ENCODE peak calls at places on chromosomes 4 and X, in ten cellular contexts. I is HCT116, R is uterus, F is glutamatergic neuron, Z is brain microvascular endothelial cell, H is endothelial cell, N is body of pancreas, W is heart left ventricle, S is psoas muscle, P is esophagus squamous epithelium. J is an unnamed sample.

GRCh38 chrX:2854918-2855317 is 26.2 kb downstream of the GYG2 start:
- DNase-seq in W (no peak), Z (no peak), H (no peak), R (no peak), N (no peak), F (no peak), P (no peak), S (no peak), I (no peak), J (no peak)

GRCh38 chrX:123959281-123960063 is 2.0 kb upstream of the STAG2 start:
- DNase-seq in I (no peak), Z (no peak), H (peak), W (peak), R (peak), N (peak), S (peak), P (no peak), F (no peak), J (peak)

GRCh38 chr4:169620846-169621228 is 459 bp downstream of the CLCN3 start:
- DNase-seq in S (no peak), R (peak), N (peak), W (no peak), P (no peak), H (peak), I (no peak), Z (peak), F (no peak), J (no peak)

GRCh38 chr4:20356565-20356964 is 104.9 kb downstream of the SLIT2 start:
- DNase-seq in R (no peak), S (no peak), N (no peak), H (no peak), I (no peak), P (no peak), Z (no peak), W (no peak), F (peak), J (no peak)

GRCh38 chrX:49184294-49185061 is 1.7 kb downstream of the PRICKLE3 start:
- DNase-seq in R (peak), Z (peak), S (peak), H (peak), P (no peak), I (peak), W (peak), N (peak), F (peak), J (no peak)

GRCh38 chrX:138034136-138034535 is 468.2 kb downstream of the ZIC3 start:
- DNase-seq in W (no peak), I (no peak), R (no peak), N (no peak), F (no peak), S (no peak), Z (no peak), H (no peak), P (no peak), J (no peak)

GRCh38 chrX:72309297-72310071 is 3.8 kb upstream of the CITED1 start:
- DNase-seq in R (no peak), W (no peak), I (no peak), Z (no peak), S (no peak), F (no peak), N (no peak), H (no peak), P (no peak), J (no peak)

GRCh38 chr4:125360727-125361126 is 46.0 kb downstream of the FAT4 start:
- DNase-seq in Z (no peak), W (no peak), I (no peak), P (no peak), N (no peak), R (no peak), S (no peak), F (no peak), H (no peak), J (no peak)

GRCh38 chr4:7393491-7394183 is 41.1 kb downstream of the PSAPL1 start:
- DNase-seq in N (no peak), S (no peak), H (peak), F (no peak), Z (no peak), R (no peak), W (peak), I (no peak), P (no peak), J (no peak)

GRCh38 chrX:13059676-13060499 is 15.5 kb upstream of the FAM9C start:
- DNase-seq in F (no peak), R (no peak), Z (peak), I (peak), W (no peak), P (no peak), H (no peak), S (no peak), N (no peak), J (no peak)

GRCh38 chr4:100372432-100372831 is 145.4 kb downstream of the EMCN start:
- DNase-seq in F (no peak), Z (no peak), P (no peak), S (no peak), I (no peak), N (no peak), H (peak), W (no peak), R (no peak), J (no peak)

GRCh38 chrX:135327299-135327698 is 18.0 kb downstream of the ETDC start:
- DNase-seq in W (no peak), I (no peak), F (no peak), P (no peak), H (no peak), S (no peak), Z (peak), R (no peak), N (no peak), J (no peak)
- TF ChIP-seq CTCF in W (no peak), I (no peak), F (no peak), P (no peak), H (no peak), S (no peak), Z (peak), R (no peak), N (no peak), J (no peak)

DNA sequence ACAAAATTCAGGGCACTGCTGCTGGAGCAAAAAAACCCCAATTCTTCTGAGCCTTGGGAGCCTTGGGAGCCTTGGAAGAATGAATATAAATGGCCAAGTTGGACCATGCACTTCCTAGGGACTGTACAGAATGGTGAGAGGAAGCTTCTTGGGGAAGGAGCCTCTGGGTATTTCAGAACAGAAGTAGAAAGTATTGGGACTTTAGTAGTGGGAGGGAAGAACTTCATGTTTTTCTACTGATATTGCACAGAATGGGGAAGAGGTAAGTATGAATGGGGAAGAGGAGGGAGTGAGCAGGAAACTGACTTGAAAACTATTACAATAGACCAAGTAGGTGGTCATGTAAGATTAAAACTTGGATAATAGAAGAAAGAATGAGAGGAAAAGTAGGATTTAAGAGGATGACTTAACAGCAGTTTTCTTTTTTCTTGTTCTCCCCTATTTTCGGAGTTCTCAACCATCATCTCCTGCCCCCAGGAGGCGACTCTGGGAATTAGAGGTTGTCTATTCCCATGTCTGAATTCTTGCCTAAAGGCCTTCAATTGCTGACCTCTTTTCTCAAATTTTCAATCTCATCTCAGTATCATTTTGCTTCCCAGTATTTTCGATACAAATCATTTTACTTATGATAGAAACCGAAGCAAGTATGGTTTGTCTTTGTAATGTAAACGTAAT is 44.5 kb upstream of the TAPT1 start:
- DNase-seq in W (no peak), R (no peak), Z (no peak), H (peak), I (no peak), P (no peak), N (no peak), F (peak), S (no peak), J (no peak)
- TF ChIP-seq CTCF in W (peak), R (no peak), Z (peak), H (peak), I (peak), P (no peak), N (no peak), F (no peak), S (no peak), J (peak)

GRCh38 chrX:134764202-134764785 is 106.0 kb upstream of the PLAC1 start:
- DNase-seq in Z (no peak), R (no peak), I (peak), P (no peak), W (no peak), H (no peak), N (no peak), F (no peak), S (no peak), J (peak)
- TF ChIP-seq CTCF in Z (peak), R (no peak), I (peak), P (no peak), W (no peak), H (no peak), N (no peak), F (no peak), S (no peak), J (no peak)

GRCh38 chr4:102826890-102827673 is at the start of gene UBE2D3:
- DNase-seq in W (peak), I (peak), P (peak), H (peak), N (peak), Z (peak), F (peak), S (peak), R (peak), J (peak)
- TF ChIP-seq CTCF in W (no peak), I (no peak), P (no peak), H (no peak), N (no peak), Z (peak), F (no peak), S (no peak), R (no peak), J (peak)